ENCODE peak calls at places on chromosomes 2 and 18, in four cellular contexts. O is stomach, X is uterus, W is lower lobe of right lung. K is an unnamed sample.

GRCh38 chr2:18977409-18977808 is 381.0 kb downstream of the OSR1 start:
- DNase-seq in O (no peak), X (no peak), W (no peak), K (no peak)

GRCh38 chr2:114068438-114068837 is 178.5 kb downstream of the ACTR3 start:
- DNase-seq in O (no peak), X (no peak), W (no peak), K (no peak)

GRCh38 chr2:1954061-1954460 is 209.7 kb upstream of the PXDN start:
- DNase-seq in O (no peak), X (no peak), W (no peak), K (no peak)

GRCh38 chr2:23564618-23564967 is 179.6 kb downstream of the KLHL29 start:
- DNase-seq in O (no peak), X (no peak), W (no peak), K (no peak)

GRCh38 chr2:34316788-34317187 is 717.7 kb upstream of the FAM98A start:
- DNase-seq in O (no peak), X (no peak), W (no peak), K (no peak)

GRCh38 chr2:134843968-134844367 is 5.6 kb downstream of the ACMSD start:
- DNase-seq in O (no peak), X (no peak), W (no peak), K (no peak)

GRCh38 chr2:25339791-25340339 is 1.9 kb downstream of the DNMT3A start:
- DNase-seq in O (peak; percentile 51), X (peak; percentile 70), W (no peak), K (no peak)

GRCh38 chr18:9708057-9708881 is at the start of gene RAB31:
- DNase-seq in O (peak; percentile 64), X (peak; percentile 80), W (peak; percentile 89), K (peak; percentile 93)

GRCh38 chr2:33242845-33243244 is 233.6 kb upstream of the RASGRP3 start:
- DNase-seq in O (no peak), X (no peak), W (no peak), K (no peak)

GRCh38 chr2:35931115-35931514 is 424.5 kb upstream of the CRIM1 start:
- DNase-seq in O (no peak), X (no peak), W (no peak), K (no peak)
- H3K27ac ChIP-seq in O (no peak overlapping the region), X (no peak overlapping the region), W (no peak overlapping the region), K (no peak overlapping the region)

GRCh38 chr2:46996300-46996843 is 80.8 kb upstream of the MCFD2 start:
- DNase-seq in O (no peak), X (no peak), W (no peak), K (no peak)
- H3K27ac ChIP-seq in O (no peak overlapping the region), X (no peak overlapping the region), W (no peak overlapping the region), K (no peak overlapping the region)

GRCh38 chr2:54503828-54504227 is 47.7 kb downstream of the SPTBN1 start:
- DNase-seq in O (no peak), X (no peak), W (no peak), K (no peak)
- H3K27ac ChIP-seq in O (peak overlapping the region; percentile 0), X (no peak overlapping the region), W (no peak overlapping the region), K (no peak overlapping the region)

GRCh38 chr2:196113061-196113974 is 44.7 kb upstream of the DNAH7 start:
- DNase-seq in O (no peak), X (no peak), W (no peak), K (no peak)
- H3K27ac ChIP-seq in O (no peak overlapping the region), X (peak overlapping the region; percentile 40), W (peak overlapping the region; percentile 4), K (peak overlapping the region; percentile 36)

GRCh38 chr18:3283908-3284307 is 22.0 kb downstream of the MYL12B start:
- DNase-seq in O (no peak), X (no peak), W (no peak), K (no peak)
- H3K27ac ChIP-seq in O (no peak overlapping the region), X (no peak overlapping the region), W (peak overlapping the region; percentile 31), K (no peak overlapping the region)

DNA sequence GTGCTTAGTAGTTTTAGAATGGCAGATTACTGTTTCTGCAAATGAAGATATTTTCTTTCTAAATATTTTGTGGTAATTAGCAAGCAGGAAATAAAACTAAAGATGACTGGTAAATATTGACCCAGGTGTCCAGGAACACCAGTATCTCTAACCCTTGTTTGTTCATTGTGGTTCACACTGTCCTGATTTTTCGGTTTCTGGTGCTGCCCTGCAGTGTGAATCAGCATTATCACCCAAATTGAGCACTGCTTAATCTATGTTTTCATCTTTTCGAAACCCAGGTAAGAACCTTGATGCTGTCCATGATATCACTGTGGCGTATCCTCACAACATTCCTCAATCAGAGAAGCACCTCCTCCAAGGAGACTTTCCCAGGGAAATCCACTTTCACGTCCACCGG is 167.4 kb downstream of the CAPN13 start:
- DNase-seq in O (no peak), X (no peak), W (no peak), K (no peak)
- H3K27ac ChIP-seq in O (no peak overlapping the region), X (no peak overlapping the region), W (no peak overlapping the region), K (no peak overlapping the region)

GRCh38 chr2:222862915-222863544 is 2.2 kb downstream of the ACSL3 start:
- DNase-seq in O (no peak), X (no peak), W (no peak), K (no peak)

GRCh38 chr2:222865301-222865700 is 4.5 kb downstream of the ACSL3 start:
- DNase-seq in O (no peak), X (no peak), W (no peak), K (no peak)

GRCh38 chr2:222866358-222866960 is 5.6 kb downstream of the ACSL3 start:
- DNase-seq in O (no peak), X (no peak), W (no peak), K (no peak)

GRCh38 chr2:222862068-222862914 is 1.5 kb downstream of the ACSL3 start:
- DNase-seq in O (no peak), X (no peak), W (no peak), K (no peak)

DNA sequence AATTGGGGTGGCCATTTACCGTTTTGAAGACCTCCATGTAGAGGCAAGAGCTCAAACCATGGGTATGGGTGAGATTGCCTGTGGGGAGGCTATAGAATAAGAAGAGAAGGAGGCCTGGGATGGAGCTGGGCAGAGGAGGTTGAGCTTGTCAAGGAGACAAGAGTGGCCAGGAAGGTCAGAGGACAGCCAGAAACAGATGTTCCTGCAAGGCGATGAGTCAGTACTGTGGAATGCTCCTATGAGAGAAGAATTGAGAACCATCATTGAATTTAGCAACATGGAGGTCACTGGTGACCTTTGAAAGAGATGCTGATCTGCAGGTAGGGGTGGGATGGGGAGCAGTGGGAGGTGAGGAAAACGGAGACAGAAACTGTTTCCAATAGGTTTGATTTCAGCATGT is 3.5 kb downstream of the ACSL3 start:
- DNase-seq in O (no peak), X (peak; percentile 27), W (no peak), K (no peak)
- H3K27ac ChIP-seq in O (peak overlapping the region; percentile 40), X (no peak overlapping the region), W (no peak overlapping the region), K (no peak overlapping the region)

K was measured in aorta.